ENCODE peak calls at places on chromosomes 5 and 9, in four cellular contexts. N is fibroblast of lung, L is activated B cell treated with CpG ODN at 0.5 μM for 24 hours, R is neural progenitor cell. Q is an unnamed sample.

GRCh38 chr5:80275347-80275746 is 19.5 kb upstream of the SERINC5 start:
- DNase-seq in N (peak), L (no peak), R (peak), Q (no peak)

GRCh38 chr5:67021031-67021430 is 175.6 kb downstream of the CD180 start:
- DNase-seq in R (no peak), L (no peak), N (no peak), Q (no peak)

GRCh38 chr9:68515304-68516017 is 25.2 kb downstream of the TMEM252 start:
- DNase-seq in R (no peak), L (no peak), N (peak), Q (no peak)

GRCh38 chr9:6428940-6429889 is 16.2 kb downstream of the UHRF2 start:
- DNase-seq in N (no peak), R (no peak), L (no peak), Q (no peak)

GRCh38 chr9:69758981-69759477 is 782 bp downstream of the PTAR1 start:
- DNase-seq in L (no peak), N (peak), R (no peak), Q (no peak)

GRCh38 chr9:116151966-116152381 is 1.6 kb upstream of the PAPPA start:
- DNase-seq in N (peak), R (no peak), L (no peak), Q (no peak)

GRCh38 chr9:106758911-106759310 is 104.1 kb upstream of the ZNF462 start:
- DNase-seq in N (no peak), R (no peak), L (no peak), Q (no peak)

GRCh38 chr5:7927466-7928375 is 58.8 kb downstream of the MTRR start:
- DNase-seq in N (peak), R (peak), L (no peak), Q (no peak)

GRCh38 chr5:78187172-78187571 is 107.3 kb downstream of the AP3B1 start:
- DNase-seq in L (no peak), N (no peak), R (no peak), Q (no peak)

GRCh38 chr9:134928796-134929559 is 11.3 kb upstream of the FCN1 start:
- DNase-seq in R (no peak), N (no peak), L (no peak), Q (no peak)

GRCh38 chr5:178340187-178340586 is 107.6 kb upstream of the PHYKPL start:
- DNase-seq in R (no peak), L (no peak), N (no peak), Q (no peak)

GRCh38 chr9:97046228-97046627 is 7.3 kb upstream of the CTSV start:
- DNase-seq in R (no peak), L (no peak), N (no peak), Q (no peak)

GRCh38 chr5:150302301-150303069 is at the start of gene ARSI:
- DNase-seq in R (peak), N (peak), L (no peak), Q (peak)
- TF ChIP-seq CTCF in R (peak), N (no peak), L (no peak), Q (no peak)

GRCh38 chr9:121328876-121329681 is 41.0 kb downstream of the STOM start:
- DNase-seq in R (no peak), N (no peak), L (no peak), Q (no peak)
- TF ChIP-seq CTCF in R (no peak), N (no peak), L (no peak), Q (no peak)

GRCh38 chr9:14031015-14031414 is 282.9 kb downstream of the NFIB start:
- DNase-seq in R (peak), N (peak), L (no peak), Q (no peak)

GRCh38 chr9:14030350-14030823 is 283.6 kb downstream of the NFIB start:
- DNase-seq in L (no peak), N (peak), R (no peak), Q (peak)

GRCh38 chr9:14033067-14033466 is 280.9 kb downstream of the NFIB start:
- DNase-seq in N (no peak), R (no peak), L (no peak), Q (no peak)

GRCh38 chr9:14029811-14030210 is 284.1 kb downstream of the NFIB start:
- DNase-seq in R (no peak), N (no peak), L (no peak), Q (no peak)

DNA sequence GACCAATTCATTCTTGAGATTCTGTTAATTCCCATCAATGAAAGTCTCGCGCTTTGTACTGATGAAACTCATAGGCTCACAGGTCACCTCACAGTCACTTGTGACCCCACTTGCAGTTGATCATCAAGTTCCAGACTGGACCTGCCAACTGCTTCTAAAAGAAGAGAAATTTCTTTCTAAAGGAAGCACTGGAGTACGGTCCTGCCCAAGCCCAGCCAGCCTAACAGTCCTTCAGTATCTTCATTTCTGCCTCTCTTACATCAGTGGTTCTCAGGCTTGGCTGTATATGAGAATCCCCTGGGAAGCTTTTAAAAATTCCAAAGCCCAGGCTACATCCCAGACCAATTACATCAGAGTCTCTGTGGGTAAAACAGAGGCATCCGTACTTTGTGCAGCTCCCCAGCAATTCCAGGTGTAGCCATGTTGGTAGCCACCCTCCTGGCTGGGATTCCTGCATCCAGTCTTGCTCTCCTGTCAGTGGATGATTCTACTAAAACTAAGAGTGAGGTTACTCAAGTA is 282.1 kb downstream of the NFIB start:
- DNase-seq in R (no peak), N (no peak), L (no peak), Q (no peak)
- TF ChIP-seq CTCF in R (no peak), N (no peak), L (no peak), Q (no peak)

GRCh38 chr9:91810286-91810905 is 139.6 kb downstream of the ROR2 start:
- DNase-seq in N (no peak), R (no peak), L (no peak), Q (no peak)
- TF ChIP-seq CTCF in N (no peak), R (no peak), L (no peak), Q (no peak)

DNA sequence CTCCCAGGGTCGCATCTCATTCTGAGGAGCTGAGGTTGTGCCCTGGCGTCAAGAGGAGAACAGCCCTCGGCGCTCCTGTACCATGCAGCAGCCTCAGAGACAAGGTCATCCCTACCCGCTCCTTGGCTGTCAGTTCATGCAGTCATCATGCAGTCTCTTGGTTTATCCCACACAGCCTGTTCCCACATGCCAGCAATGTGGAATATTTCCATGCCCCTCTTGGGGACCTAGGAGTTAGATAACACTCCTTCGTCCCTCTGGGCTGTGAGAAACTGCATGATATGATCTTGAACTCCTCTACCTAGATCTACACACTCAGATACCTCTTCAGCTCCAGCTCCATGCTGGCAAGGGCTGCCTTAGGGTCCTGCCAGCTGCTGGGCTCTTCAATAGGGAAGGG is 97.6 kb downstream of the BOD1 start:
- DNase-seq in N (no peak), L (no peak), R (no peak), Q (no peak)
- TF ChIP-seq CTCF in N (no peak), L (no peak), R (no peak), Q (no peak)

GRCh38 chr5:42749020-42749419 is 7.6 kb upstream of the CCDC152 start:
- DNase-seq in L (no peak), N (peak), R (no peak), Q (no peak)

GRCh38 chr5:42740920-42741319 is 15.7 kb upstream of the CCDC152 start:
- DNase-seq in N (no peak), R (no peak), L (no peak), Q (no peak)

GRCh38 chr5:42745856-42746255 is 10.8 kb upstream of the CCDC152 start:
- DNase-seq in R (peak), N (no peak), L (no peak), Q (no peak)

GRCh38 chr5:42750507-42750906 is 6.1 kb upstream of the CCDC152 start:
- DNase-seq in L (no peak), R (no peak), N (no peak), Q (no peak)

DNA sequence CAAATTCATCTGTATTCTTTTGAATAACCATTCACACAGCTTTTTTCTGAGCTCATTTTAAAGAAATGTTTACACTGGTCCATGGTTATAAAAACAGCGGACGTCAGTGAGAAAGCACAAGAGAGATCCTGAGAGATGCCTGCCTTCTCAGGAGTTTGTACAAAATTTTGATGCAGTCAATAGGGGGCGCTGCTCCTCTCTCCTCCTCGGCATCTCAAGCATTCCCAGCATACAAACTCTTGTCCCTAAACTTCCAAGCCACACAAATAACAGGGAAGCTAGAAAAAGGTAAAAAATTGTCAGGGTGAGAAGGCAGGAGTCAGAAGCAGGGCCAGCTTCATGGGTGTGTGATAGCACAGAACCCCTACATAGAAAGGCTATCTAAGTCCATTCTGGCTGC is 11.2 kb upstream of the CCDC152 start:
- DNase-seq in L (no peak), N (peak), R (peak), Q (no peak)
- TF ChIP-seq CTCF in L (no peak), N (peak), R (peak), Q (peak)

GRCh38 chr5:141369994-141370848 is at the start of gene PCDHGB3:
- DNase-seq in N (peak), L (no peak), R (no peak), Q (no peak)
- TF ChIP-seq CTCF in N (peak), L (no peak), R (no peak), Q (no peak)

GRCh38 chr5:163260961-163261360 is 176.4 kb upstream of the CCNG1 start:
- DNase-seq in L (no peak), N (no peak), R (no peak), Q (no peak)

GRCh38 chr5:163261647-163262269 is 175.6 kb upstream of the CCNG1 start:
- DNase-seq in L (no peak), N (no peak), R (no peak), Q (no peak)

GRCh38 chr5:163260471-163260870 is 176.9 kb upstream of the CCNG1 start:
- DNase-seq in L (no peak), R (no peak), N (no peak), Q (no peak)

DNA sequence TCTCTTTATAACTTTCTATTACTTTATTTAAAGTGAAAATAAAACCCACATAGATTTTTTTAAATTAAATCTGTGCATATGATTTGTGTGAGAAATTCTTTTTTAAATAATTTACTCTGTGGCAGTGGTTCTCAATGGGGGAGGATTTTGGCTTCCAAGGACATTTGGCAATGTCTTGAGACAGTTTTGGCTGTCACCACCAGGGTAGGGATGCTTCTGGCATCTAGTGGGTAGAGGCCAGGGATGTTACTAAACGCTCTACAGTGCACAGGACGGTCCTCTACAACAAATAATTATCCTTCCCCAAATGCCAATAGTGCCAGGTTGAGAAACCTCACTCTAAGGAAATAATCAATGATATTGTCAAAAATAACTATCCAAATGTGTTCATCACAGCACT is 177.9 kb upstream of the CCNG1 start:
- DNase-seq in L (no peak), N (no peak), R (no peak), Q (no peak)
- TF ChIP-seq CTCF in L (no peak), N (no peak), R (no peak), Q (no peak)